ENCODE peak calls at places on chromosome 2, in seven cellular contexts. A is stimulated activated CD4-positive, alpha-beta T cell treated with anti-CD3 and anti-CD28 coated beads, Interleukin-15, amount 100 ng/mL, for 1 hour; U is osteoblast; J is HTR-8/SVneo; W is activated CD8-positive, alpha-beta memory T cell treated with anti-CD3 and anti-CD28 coated beads for 48 hours; I is psoas muscle; B is small intestine. O is an unnamed sample.

GRCh38 chr2:139617747-139618146 is 837.6 kb upstream of the NXPH2 start:
- DNase-seq in A (no peak), U (no peak), J (no peak), W (no peak), I (no peak), B (no peak), O (no peak)

GRCh38 chr2:31008571-31009114 is 129.6 kb downstream of the GALNT14 start:
- DNase-seq in A (no peak), U (no peak), J (no peak), W (no peak), I (no peak), B (no peak), O (no peak)

GRCh38 chr2:142100967-142101366 is 29.8 kb downstream of the LRP1B start:
- DNase-seq in A (no peak), U (no peak), J (no peak), W (no peak), I (no peak), B (no peak), O (no peak)

GRCh38 chr2:63048367-63049171 is 2.1 kb upstream of the OTX1 start:
- DNase-seq in A (no peak), U (peak; percentile 86), J (no peak), W (no peak), I (no peak), B (no peak), O (no peak)

GRCh38 chr2:8543065-8543411 is 138.8 kb upstream of the ID2 start:
- DNase-seq in A (no peak), U (no peak), J (no peak), W (no peak), I (no peak), B (no peak), O (no peak)

GRCh38 chr2:110153416-110153815 is 37.8 kb upstream of the MALL start:
- DNase-seq in A (no peak), U (no peak), J (no peak), W (no peak), I (no peak), B (no peak), O (no peak)

GRCh38 chr2:164186596-164186995 is 434.7 kb downstream of the GRB14 start:
- DNase-seq in A (no peak), U (no peak), J (no peak), W (no peak), I (no peak), B (no peak), O (no peak)

GRCh38 chr2:86134709-86135108 is 28.7 kb downstream of the PTCD3 start:
- DNase-seq in A (no peak), U (no peak), J (no peak), W (no peak), I (no peak), B (no peak), O (no peak)

GRCh38 chr2:238106339-238106697 is 6.2 kb downstream of the ESPNL start:
- DNase-seq in A (no peak), U (peak; percentile 62), J (no peak), W (no peak), I (no peak), B (no peak), O (no peak)

GRCh38 chr2:39547811-39548719 is 111.0 kb upstream of the MAP4K3 start:
- DNase-seq in A (no peak), U (no peak), J (no peak), W (no peak), I (no peak), B (no peak), O (no peak)

GRCh38 chr2:238561230-238561629 is 134.5 kb downstream of the ASB1 start:
- DNase-seq in A (no peak), U (no peak), J (peak; percentile 35), W (no peak), I (no peak), B (no peak), O (peak; percentile 40)

GRCh38 chr2:29021886-29022285 is 40.8 kb downstream of the TOGARAM2 start:
- DNase-seq in A (no peak), U (no peak), J (no peak), W (no peak), I (no peak), B (no peak), O (no peak)

GRCh38 chr2:67289921-67290371 is 107.2 kb upstream of the ETAA1 start:
- DNase-seq in A (no peak), U (no peak), J (peak; percentile 13), W (no peak), I (no peak), B (no peak), O (no peak)

GRCh38 chr2:47249427-47249826 is 94.3 kb upstream of the STPG4 start:
- DNase-seq in A (no peak), U (no peak), J (no peak), W (no peak), I (no peak), B (peak; percentile 60), O (no peak)

GRCh38 chr2:232896111-232896510 is 26.0 kb downstream of the SNORC start:
- DNase-seq in A (no peak), U (peak; percentile 73), J (no peak), W (no peak), I (no peak), B (no peak), O (no peak)

GRCh38 chr2:220015576-220015975 is 388.1 kb downstream of the SLC4A3 start:
- DNase-seq in A (no peak), U (no peak), J (no peak), W (no peak), I (no peak), B (no peak), O (no peak)

GRCh38 chr2:71685073-71685848 is 231.9 kb downstream of the DYSF start:
- DNase-seq in A (no peak), U (no peak), J (no peak), W (no peak), I (peak; percentile 73), B (no peak), O (no peak)

GRCh38 chr2:17792515-17792914 is 23.7 kb upstream of the MSGN1 start:
- DNase-seq in A (no peak), U (no peak), J (no peak), W (no peak), I (no peak), B (no peak), O (no peak)

GRCh38 chr2:188984126-188984525 is 10.0 kb downstream of the COL3A1 start:
- DNase-seq in A (no peak), U (no peak), J (no peak), W (no peak), I (no peak), B (no peak), O (no peak)

GRCh38 chr2:239762106-239762505 is 263.0 kb downstream of the NDUFA10 start:
- DNase-seq in A (no peak), U (peak; percentile 49), J (no peak), W (no peak), I (no peak), B (no peak), O (no peak)

GRCh38 chr2:215808194-215808593 is 205.2 kb downstream of the MREG start:
- DNase-seq in A (no peak), U (no peak), J (no peak), W (no peak), I (no peak), B (no peak), O (no peak)

GRCh38 chr2:14632133-14632936 is at the start of gene LRATD1:
- DNase-seq in A (no peak), U (peak; percentile 94), J (peak; percentile 21), W (no peak), I (peak; percentile 83), B (peak; percentile 97), O (peak; percentile 50)

GRCh38 chr2:29212009-29212408 is 96.8 kb downstream of the CLIP4 start:
- DNase-seq in A (no peak), U (no peak), J (no peak), W (no peak), I (no peak), B (no peak), O (peak; percentile 39)

GRCh38 chr2:85785027-85785822 is 31.4 kb downstream of the ATOH8 start:
- DNase-seq in A (no peak), U (peak; percentile 97), J (no peak), W (no peak), I (peak; percentile 71), B (no peak), O (no peak)

GRCh38 chr2:20012282-20013060 is at the start of gene MATN3:
- DNase-seq in A (no peak), U (peak; percentile 92), J (peak; percentile 70), W (no peak), I (peak; percentile 43), B (peak; percentile 52), O (peak; percentile 68)

GRCh38 chr2:106944220-106944619 is 58.3 kb upstream of the ST6GAL2 start:
- DNase-seq in A (no peak), U (peak; percentile 44), J (no peak), W (no peak), I (no peak), B (no peak), O (no peak)

GRCh38 chr2:124933883-124934282 is 908.8 kb downstream of the CNTNAP5 start:
- DNase-seq in A (no peak), U (no peak), J (no peak), W (no peak), I (no peak), B (no peak), O (no peak)

GRCh38 chr2:232030229-232030628 is 68.7 kb downstream of the DIS3L2 start:
- DNase-seq in A (no peak), U (no peak), J (no peak), W (no peak), I (no peak), B (peak; percentile 12), O (peak; percentile 22)

GRCh38 chr2:85599468-85600234 is 2.8 kb downstream of the TMEM150A start:
- DNase-seq in A (no peak), U (peak; percentile 57), J (no peak), W (no peak), I (no peak), B (no peak), O (no peak)

GRCh38 chr2:3296182-3296972 is 81.2 kb downstream of the EIPR1 start:
- DNase-seq in A (no peak), U (peak; percentile 61), J (no peak), W (no peak), I (no peak), B (peak; percentile 13), O (no peak)

GRCh38 chr2:73920577-73921545 is 5.8 kb upstream of the DGUOK start:
- DNase-seq in A (no peak), U (no peak), J (peak; percentile 32), W (no peak), I (peak; percentile 21), B (peak; percentile 41), O (peak; percentile 55)

GRCh38 chr2:137925599-137925998 is 38.7 kb upstream of the HNMT start:
- DNase-seq in A (no peak), U (no peak), J (no peak), W (no peak), I (no peak), B (no peak), O (no peak)

GRCh38 chr2:182445566-182445965 is 18.7 kb upstream of the PDE1A start:
- DNase-seq in A (no peak), U (no peak), J (no peak), W (no peak), I (no peak), B (no peak), O (no peak)

GRCh38 chr2:181857471-181857870 is 34.1 kb upstream of the ITPRID2 start:
- DNase-seq in A (no peak), U (no peak), J (no peak), W (no peak), I (no peak), B (no peak), O (no peak)

GRCh38 chr2:41242001-41242331 is 790.1 kb upstream of the SLC8A1 start:
- DNase-seq in A (no peak), U (peak; percentile 5), J (no peak), W (no peak), I (no peak), B (no peak), O (no peak)

GRCh38 chr2:14288016-14288415 is 344.5 kb upstream of the LRATD1 start:
- DNase-seq in A (no peak), U (no peak), J (no peak), W (no peak), I (no peak), B (no peak), O (no peak)